ENCODE peak calls at places on chromosomes 6 and 20, in nine cellular contexts. H is anterior cingulate cortex; S is PC-3; X is activated B cell treated with CpG ODN at 0.5 μM for 24 hours; Y is stimulated activated naive CD4-positive, alpha-beta T cell treated with Interleukin-2 at 50 U/mL for 16 hours; M is RCC 7860; V is fibroblast of gingiva; G is T-helper 17 cell; Q is fibroblast of the aortic adventitia. J is an unnamed sample.

GRCh38 chr6:7258231-7258763 is 54.7 kb downstream of the SSR1 start:
- DNase-seq in H (no peak), S (no peak), X (no peak), Y (no peak), M (no peak), V (no peak), G (no peak), Q (no peak), J (no peak)

GRCh38 chr6:105692630-105693212 is 289.8 kb upstream of the PREP start:
- DNase-seq in H (no peak), S (no peak), X (no peak), Y (no peak), M (no peak), V (no peak), G (no peak), Q (no peak), J (no peak)

GRCh38 chr6:34237722-34238506 is 1.2 kb downstream of the HMGA1 start:
- DNase-seq in H (no peak), S (peak; percentile 55), X (peak; percentile 68), Y (peak; percentile 66), M (no peak), V (peak; percentile 34), G (peak; percentile 58), Q (no peak), J (peak; percentile 70)

GRCh38 chr6:125868252-125868651 is 77.5 kb downstream of the NCOA7 start:
- DNase-seq in H (no peak), S (peak; percentile 11), X (no peak), Y (no peak), M (no peak), V (peak; percentile 59), G (no peak), Q (peak; percentile 41), J (no peak)

GRCh38 chr20:1357921-1358671 is 29.2 kb upstream of the SDCBP2 start:
- DNase-seq in H (no peak), S (peak; percentile 64), X (no peak), Y (no peak), M (peak; percentile 27), V (no peak), G (no peak), Q (peak; percentile 49), J (no peak)

GRCh38 chr6:56513631-56514030 is 129.1 kb downstream of the DST start:
- DNase-seq in H (no peak), S (peak; percentile 16), X (no peak), Y (no peak), M (no peak), V (peak; percentile 29), G (no peak), Q (no peak), J (no peak)

GRCh38 chr6:6284231-6284966 is 36.1 kb downstream of the F13A1 start:
- DNase-seq in H (no peak), S (no peak), X (no peak), Y (no peak), M (no peak), V (no peak), G (no peak), Q (no peak), J (no peak)

GRCh38 chr20:43740642-43741041 is 13.8 kb upstream of the GTSF1L start:
- DNase-seq in H (no peak), S (no peak), X (no peak), Y (no peak), M (no peak), V (no peak), G (no peak), Q (no peak), J (no peak)

GRCh38 chr20:25223765-25224720 is 23.8 kb upstream of the PYGB start:
- DNase-seq in H (no peak), S (no peak), X (no peak), Y (no peak), M (no peak), V (no peak), G (no peak), Q (no peak), J (no peak)

GRCh38 chr6:129844118-129844891 is 16.8 kb downstream of the TMEM244 start:
- DNase-seq in H (no peak), S (peak; percentile 81), X (no peak), Y (no peak), M (peak; percentile 57), V (peak; percentile 47), G (no peak), Q (peak; percentile 36), J (no peak)

GRCh38 chr20:8664778-8665177 is 404.1 kb upstream of the PLCB4 start:
- DNase-seq in H (no peak), S (no peak), X (no peak), Y (no peak), M (no peak), V (no peak), G (no peak), Q (no peak), J (no peak)